ENCODE peak calls at places on chromosome 16, in seven cellular contexts. M is mesenchymal stem cell, H is IMR-90, I is neuronal stem cell, X is H9, B is H1, C is trophoblast cell. Y is an unnamed sample. For H3K4me1 and H3K79me1, the result is how much of the 10 kb centered on the place peaks cover.

GRCh38 chr16:2160915-2161551 is 5.5 kb downstream of the TRAF7 start:
- DNase-seq in M (no peak), H (peak), I (no peak), X (no peak), B (no peak), C (no peak), Y (no peak)

GRCh38 chr16:13553453-13553985 is 366.4 kb upstream of the ERCC4 start:
- DNase-seq in M (no peak), H (no peak), I (no peak), X (no peak), B (no peak), C (no peak), Y (no peak)

GRCh38 chr16:29790949-29791844 is 646 bp downstream of the KIF22 start:
- DNase-seq in M (peak), H (no peak), I (no peak), X (no peak), B (no peak), C (no peak), Y (no peak)

GRCh38 chr16:12147681-12148479 is 171.3 kb downstream of the SNX29 start:
- DNase-seq in M (no peak), H (no peak), I (peak), X (peak), B (peak), C (no peak), Y (peak)

GRCh38 chr16:4303973-4304372 is 11.9 kb upstream of the GLIS2 start:
- DNase-seq in M (no peak), H (no peak), I (no peak), X (peak), B (no peak), C (no peak), Y (no peak)

GRCh38 chr16:75097941-75098897 is 18.4 kb downstream of the LDHD start:
- DNase-seq in M (no peak), H (no peak), I (no peak), X (no peak), B (no peak), C (no peak), Y (no peak)

GRCh38 chr16:85350146-85350728 is 238.0 kb upstream of the CIBAR2 start:
- DNase-seq in M (no peak), H (no peak), I (no peak), X (no peak), B (no peak), C (no peak), Y (no peak)

GRCh38 chr16:23679986-23680336 is 1.3 kb downstream of the PLK1 start:
- DNase-seq in M (no peak), H (no peak), I (no peak), X (no peak), B (no peak), C (no peak), Y (peak)

GRCh38 chr16:27625050-27625697 is 75.2 kb downstream of the KATNIP start:
- DNase-seq in M (peak), H (peak), I (no peak), X (no peak), B (no peak), C (peak), Y (no peak)

GRCh38 chr16:88195911-88196465 is 186.8 kb upstream of the ZNF469 start:
- DNase-seq in M (no peak), H (no peak), I (no peak), X (no peak), B (no peak), C (no peak), Y (no peak)

GRCh38 chr16:66890796-66891195 is 10.5 kb downstream of the PDP2 start:
- DNase-seq in M (no peak), H (no peak), I (no peak), X (no peak), B (no peak), C (no peak), Y (no peak)

GRCh38 chr16:83967838-83968482 is at the start of gene NECAB2:
- DNase-seq in M (peak), H (peak), I (peak), X (no peak), B (no peak), C (no peak), Y (no peak)

GRCh38 chr16:14102925-14103720 is 32.0 kb downstream of the MRTFB start:
- DNase-seq in M (no peak), H (no peak), I (no peak), X (no peak), B (no peak), C (no peak), Y (no peak)

GRCh38 chr16:8720080-8720966 is 45.9 kb downstream of the ABAT start:
- DNase-seq in M (no peak), H (no peak), I (peak), X (peak), B (no peak), C (no peak), Y (peak)

GRCh38 chr16:47018223-47018891 is 44.9 kb upstream of the DNAJA2 start:
- DNase-seq in M (peak), H (peak), I (peak), X (peak), B (no peak), C (peak), Y (peak)

GRCh38 chr16:17245727-17246576 is 224.8 kb downstream of the XYLT1 start:
- DNase-seq in M (no peak), H (no peak), I (no peak), X (no peak), B (no peak), C (no peak), Y (peak)

GRCh38 chr16:53052519-53053501 is at the start of gene CHD9NB:
- DNase-seq in M (peak), H (peak), I (no peak), X (no peak), B (no peak), C (peak), Y (peak)

GRCh38 chr16:12455287-12455798 is 348.3 kb downstream of the CPPED1 start:
- DNase-seq in M (peak), H (peak), I (peak), X (peak), B (peak), C (peak), Y (peak)

GRCh38 chr16:30351586-30352419 is 3.3 kb downstream of the CD2BP2 start:
- DNase-seq in M (no peak), H (peak), I (no peak), X (no peak), B (no peak), C (no peak), Y (no peak)

GRCh38 chr16:31061813-31062440 is 12.1 kb downstream of the ZNF668 start:
- DNase-seq in M (no peak), H (no peak), I (no peak), X (no peak), B (no peak), C (no peak), Y (no peak)

GRCh38 chr16:70522216-70523000 is 946 bp downstream of the COG4 start:
- DNase-seq in M (peak), H (no peak), I (no peak), X (no peak), B (no peak), C (no peak), Y (no peak)

GRCh38 chr16:3655030-3655790 is 719 bp downstream of the DNASE1 start:
- DNase-seq in M (no peak), H (no peak), I (no peak), X (no peak), B (no peak), C (no peak), Y (no peak)

GRCh38 chr16:69804283-69804682 is 42.2 kb downstream of the WWP2 start:
- DNase-seq in M (no peak), H (no peak), I (no peak), X (no peak), B (no peak), C (no peak), Y (no peak)

GRCh38 chr16:64440005-64440404 is 681.9 kb downstream of the CDH11 start:
- DNase-seq in M (no peak), H (no peak), I (no peak), X (no peak), B (no peak), C (no peak), Y (no peak)

GRCh38 chr16:69393898-69394849 is 8.4 kb upstream of the TERF2 start:
- DNase-seq in M (no peak), H (peak), I (no peak), X (no peak), B (no peak), C (no peak), Y (no peak)

GRCh38 chr16:57669476-57670162 is 1.5 kb downstream of the ADGRG3 start:
- DNase-seq in M (no peak), H (no peak), I (no peak), X (no peak), B (no peak), C (no peak), Y (no peak)

GRCh38 chr16:3509470-3509928 is 8.7 kb downstream of the CLUAP1 start:
- DNase-seq in M (no peak), H (no peak), I (no peak), X (peak), B (no peak), C (no peak), Y (no peak)

GRCh38 chr16:2487903-2488531 is 13.1 kb downstream of the TBC1D24 start:
- DNase-seq in M (no peak), H (no peak), I (no peak), X (no peak), B (no peak), C (no peak), Y (no peak)

GRCh38 chr16:55171241-55171640 is 152.8 kb upstream of the IRX6 start:
- DNase-seq in M (no peak), H (no peak), I (no peak), X (no peak), B (no peak), C (no peak), Y (peak)

GRCh38 chr16:11677959-11678881 is 10.0 kb downstream of the SNN start:
- DNase-seq in M (no peak), H (no peak), I (no peak), X (no peak), B (no peak), C (no peak), Y (no peak)

GRCh38 chr16:85389679-85390470 is 223.2 kb upstream of the GSE1 start:
- DNase-seq in M (no peak), H (no peak), I (no peak), X (no peak), B (no peak), C (no peak), Y (no peak)

GRCh38 chr16:21194771-21195301 is 16.5 kb downstream of the ZP2 start:
- DNase-seq in M (no peak), H (no peak), I (no peak), X (no peak), B (no peak), C (no peak), Y (no peak)

GRCh38 chr16:28531777-28532744 is 6.7 kb downstream of the NUPR1 start:
- DNase-seq in M (peak), H (no peak), I (peak), X (peak), B (no peak), C (peak), Y (peak)

GRCh38 chr16:57422026-57422944 is 17.7 kb downstream of the CCL17 start:
- DNase-seq in M (peak), H (peak), I (no peak), X (peak), B (no peak), C (peak), Y (peak)

GRCh38 chr16:49529646-49530045 is 156.0 kb downstream of the C16orf78 start:
- DNase-seq in M (no peak), H (no peak), I (no peak), X (no peak), B (no peak), C (no peak), Y (no peak)

DNA sequence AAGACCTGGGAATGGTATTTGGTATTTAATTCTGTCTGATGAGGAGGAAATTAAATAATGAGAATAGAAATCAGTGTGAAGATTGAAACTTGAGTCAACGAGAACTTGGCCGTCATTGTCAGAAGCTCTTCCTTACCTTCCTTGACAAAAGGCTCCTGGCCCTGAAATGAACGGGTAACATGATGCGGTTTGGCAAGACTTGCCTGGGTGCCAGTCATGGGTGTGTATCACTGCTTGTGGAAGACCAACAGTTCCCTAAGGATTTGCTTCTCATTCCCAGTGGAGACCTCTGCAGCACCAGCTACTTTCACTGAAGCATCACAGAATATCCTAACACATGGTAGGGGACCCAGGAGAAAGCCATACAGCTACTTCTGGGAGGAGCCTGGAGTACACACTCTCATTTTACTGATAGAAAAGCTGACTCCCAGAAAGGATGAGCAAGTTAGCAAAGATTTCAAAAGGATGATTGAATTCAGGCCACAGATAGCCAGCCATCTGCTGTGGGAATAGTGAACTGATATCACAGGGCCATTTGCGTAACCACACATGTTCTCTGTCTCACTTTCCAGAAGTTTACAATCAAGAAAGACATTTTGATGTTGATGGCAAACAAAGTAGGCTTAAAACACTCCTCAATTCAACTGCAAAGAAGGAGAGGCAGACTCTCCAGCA is 258.1 kb upstream of the SALL1 start:
- DNase-seq in M (peak), H (peak), I (no peak), X (no peak), B (no peak), C (no peak), Y (no peak)
- H4K8ac ChIP-seq in M (no peak), H (peak), I (no peak), X (no peak), B (no peak), C (no peak), Y (no peak)

GRCh38 chr16:80742331-80742730 is 62.1 kb downstream of the CDYL2 start:
- DNase-seq in M (no peak), H (no peak), I (no peak), X (no peak), B (no peak), C (no peak), Y (no peak)
- H3K4me1 ChIP-seq in M (under half), H (under half), I (under half), X (under half), B (under half), C (under half), Y (under half)

DNA sequence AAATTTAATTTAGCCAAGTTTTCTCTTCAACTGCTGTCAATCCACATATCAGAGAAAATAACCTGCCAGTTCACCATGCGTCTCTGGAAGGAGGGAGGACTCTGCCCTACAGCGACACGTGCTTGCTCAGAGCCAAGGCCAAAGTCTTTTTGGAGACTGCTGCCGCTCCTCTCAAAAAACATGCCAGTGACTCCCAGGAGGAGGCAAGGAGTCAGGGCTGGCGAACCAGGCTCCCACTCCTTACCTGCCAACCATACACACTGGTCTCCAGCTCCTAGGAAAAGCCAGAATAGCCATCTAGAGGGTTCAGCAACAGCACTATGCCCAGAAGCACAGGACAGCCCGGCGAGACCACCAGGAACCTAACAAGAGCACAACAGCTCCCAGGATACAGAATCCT is 73.0 kb downstream of the ANKRD11 start:
- DNase-seq in M (no peak), H (no peak), I (no peak), X (no peak), B (no peak), C (no peak), Y (no peak)
- H3K79me1 ChIP-seq in M (under half), H (under half), I (under half), X (under half), B (under half), C (under half), Y (under half)

GRCh38 chr16:5416013-5416412 is 318.4 kb upstream of the EEF2KMT start:
- DNase-seq in M (no peak), H (no peak), I (no peak), X (no peak), B (no peak), C (no peak), Y (no peak)

GRCh38 chr16:5415123-5415522 is 317.5 kb upstream of the EEF2KMT start:
- DNase-seq in M (no peak), H (no peak), I (no peak), X (peak), B (no peak), C (no peak), Y (peak)

GRCh38 chr16:5412721-5413120 is 315.1 kb upstream of the EEF2KMT start:
- DNase-seq in M (no peak), H (no peak), I (no peak), X (peak), B (no peak), C (no peak), Y (peak)
- H4K8ac ChIP-seq in M (no peak), H (no peak), I (no peak), X (no peak), B (no peak), C (no peak), Y (no peak)